ENCODE peak calls at places on chromosomes 12 and 14, in four cellular contexts. B, U, P and W are unnamed samples.

GRCh38 chr12:109448272-109448671 is 28.8 kb downstream of the KCTD10 start:
- DNase-seq in U (no peak), B (no peak), P (no peak), W (no peak)

GRCh38 chr14:72629534-72629933 is 264.4 kb downstream of the DPF3 start:
- DNase-seq in B (no peak), P (no peak), U (no peak), W (no peak)

GRCh38 chr14:79831198-79831890 is 380.0 kb downstream of the DIO2 start:
- DNase-seq in P (peak; percentile 6), U (no peak), B (no peak), W (no peak)

GRCh38 chr14:40417777-40418401 is 985.7 kb upstream of the FBXO33 start:
- DNase-seq in U (no peak), P (no peak), B (no peak), W (no peak)

GRCh38 chr14:28666961-28667360 is 99.6 kb upstream of the FOXG1 start:
- DNase-seq in U (peak; percentile 56), B (no peak), P (no peak), W (no peak)

GRCh38 chr12:88736031-88736430 is 155.8 kb upstream of the KITLG start:
- DNase-seq in P (no peak), B (no peak), U (no peak), W (no peak)

GRCh38 chr14:89139404-89140247 is 277.4 kb downstream of the FOXN3 start:
- DNase-seq in P (no peak), U (no peak), B (no peak), W (no peak)

GRCh38 chr12:16520328-16520727 is 85.6 kb downstream of the LMO3 start:
- DNase-seq in P (no peak), U (no peak), B (no peak), W (no peak)

GRCh38 chr14:35155962-35156361 is 33.6 kb downstream of the PRORP start:
- DNase-seq in U (peak; percentile 50), B (no peak), P (no peak), W (peak; percentile 8)

GRCh38 chr12:24933694-24934407 is 15.1 kb downstream of the BCAT1 start:
- DNase-seq in B (no peak), U (no peak), P (no peak), W (no peak)

GRCh38 chr12:78386871-78387270 is 477.7 kb upstream of the SYT1 start:
- DNase-seq in P (no peak), B (no peak), U (no peak), W (no peak)

GRCh38 chr14:90503582-90503981 is 106.8 kb downstream of the CALM1 start:
- DNase-seq in P (no peak), B (no peak), U (no peak), W (peak; percentile 79)

GRCh38 chr12:114092981-114093380 is 126.9 kb upstream of the RBM19 start:
- DNase-seq in B (peak; percentile 4), U (no peak), P (no peak), W (no peak)

GRCh38 chr12:116277393-116278258 is at the start of gene MED13L:
- DNase-seq in P (peak; percentile 87), U (peak; percentile 89), B (no peak), W (peak; percentile 92)

GRCh38 chr12:109844091-109844490 is 10.9 kb upstream of the TRPV4 start:
- DNase-seq in B (no peak), P (no peak), U (no peak), W (no peak)

GRCh38 chr12:92290016-92290685 is 144.5 kb upstream of the BTG1 start:
- DNase-seq in P (no peak), B (peak; percentile 44), U (peak; percentile 57), W (no peak)

GRCh38 chr12:30308010-30308717 is 387.5 kb downstream of the IPO8 start:
- DNase-seq in U (no peak), P (no peak), B (no peak), W (no peak)

GRCh38 chr12:50060120-50060468 is 2.7 kb downstream of the ASIC1 start:
- DNase-seq in B (no peak), U (no peak), P (no peak), W (no peak)

GRCh38 chr12:11786638-11787365 is 137.3 kb downstream of the ETV6 start:
- DNase-seq in B (no peak), P (no peak), U (no peak), W (no peak)

GRCh38 chr14:54566410-54567223 is at the start of gene SAMD4A:
- DNase-seq in B (no peak), P (peak; percentile 82), U (peak; percentile 92), W (peak; percentile 72)
- TF ChIP-seq CTCF in B (peak; percentile 46), P (peak; percentile 14), U (peak; percentile 53), W (no peak)

GRCh38 chr12:71219224-71219623 is 61.4 kb upstream of the TSPAN8 start:
- DNase-seq in P (no peak), U (no peak), B (no peak), W (no peak)

GRCh38 chr12:71214511-71215285 is 56.9 kb upstream of the TSPAN8 start:
- DNase-seq in B (no peak), U (no peak), P (no peak), W (peak; percentile 45)

GRCh38 chr12:71220295-71220694 is 62.5 kb upstream of the TSPAN8 start:
- DNase-seq in B (no peak), U (no peak), P (no peak), W (no peak)

GRCh38 chr12:71216725-71217579 is 59.2 kb upstream of the TSPAN8 start:
- DNase-seq in U (peak; percentile 5), P (no peak), B (no peak), W (peak; percentile 65)
- TF ChIP-seq CTCF in U (peak; percentile 25), P (peak; percentile 34), B (no peak), W (peak; percentile 47)

DNA sequence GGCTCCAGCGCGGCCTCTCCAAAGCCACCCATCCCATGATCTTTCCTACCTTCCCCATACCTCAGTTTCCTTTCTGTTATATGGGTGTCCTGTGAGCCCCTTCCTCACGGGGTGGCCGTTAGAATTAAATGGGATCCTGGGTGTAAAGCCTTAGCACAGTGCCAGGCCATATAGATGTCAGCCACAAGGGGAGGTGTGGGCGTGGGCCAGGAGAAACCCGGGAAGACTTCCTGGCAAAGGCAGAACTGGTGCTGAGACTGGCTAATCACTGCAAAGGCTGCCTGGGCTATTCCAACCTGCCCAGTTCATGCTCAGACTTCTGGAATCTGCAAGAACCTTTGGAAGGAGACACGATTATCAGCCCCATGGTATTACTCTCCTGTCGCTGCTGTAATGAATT is 11.0 kb upstream of the NCOR2 start:
- DNase-seq in B (no peak), P (no peak), U (no peak), W (no peak)
- TF ChIP-seq CTCF in B (no peak), P (no peak), U (no peak), W (no peak)

DNA sequence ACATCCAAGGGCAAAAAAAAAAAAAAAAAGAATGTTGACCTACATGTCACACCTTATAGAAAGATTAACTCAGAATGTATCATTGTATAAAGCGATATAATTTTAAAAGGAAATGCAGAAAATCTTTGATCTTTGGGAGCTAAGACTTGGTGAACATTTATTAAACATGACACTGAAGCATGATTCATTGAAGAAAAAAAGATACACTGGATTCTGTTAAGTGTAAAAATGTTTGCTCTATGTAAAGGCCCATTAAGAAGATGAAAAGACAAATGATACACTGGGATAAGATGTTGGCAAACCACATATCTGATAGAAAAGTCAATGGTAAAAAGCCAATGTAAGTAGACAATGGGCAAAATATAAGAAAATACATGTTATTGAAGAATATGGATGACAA is 1131.0 kb downstream of the AACS start:
- DNase-seq in P (no peak), B (no peak), U (no peak), W (no peak)
- TF ChIP-seq CTCF in P (no peak), B (no peak), U (no peak), W (no peak)